ENCODE peak calls at places on chromosomes 2 and 18, in six cellular contexts. Y is HCT116, A is right atrium auricular region, E is cardiac fibroblast, J is A549, N is B cell. D is an unnamed sample.
A peak's percentile ranks its signal among the peaks of the same experiment; 100 is the strongest.

GRCh38 chr18:35005963-35006577 is 35.1 kb upstream of the MAPRE2 start:
- DNase-seq in Y (peak; percentile 71), A (no peak), E (peak; percentile 84), J (peak; percentile 42), N (peak; percentile 25), D (no peak)

GRCh38 chr2:120336749-120337148 is 9.2 kb upstream of the INHBB start:
- DNase-seq in Y (no peak), A (no peak), E (no peak), J (no peak), N (no peak), D (no peak)

GRCh38 chr2:222861411-222862067 is 703 bp downstream of the ACSL3 start:
- DNase-seq in Y (no peak), A (no peak), E (peak; percentile 39), J (no peak), N (peak; percentile 72), D (no peak)

GRCh38 chr2:231683292-231683898 is 24.9 kb upstream of the PTMA start:
- DNase-seq in Y (no peak), A (no peak), E (no peak), J (no peak), N (no peak), D (no peak)

GRCh38 chr2:76415821-76416220 is 705.1 kb upstream of the GCFC2 start:
- DNase-seq in Y (no peak), A (no peak), E (no peak), J (no peak), N (no peak), D (no peak)

GRCh38 chr2:43000242-43001054 is 208.1 kb upstream of the HAAO start:
- DNase-seq in Y (no peak), A (no peak), E (no peak), J (no peak), N (no peak), D (peak; percentile 47)

GRCh38 chr2:26861610-26862224 is 13.8 kb downstream of the DPYSL5 start:
- DNase-seq in Y (no peak), A (no peak), E (no peak), J (no peak), N (no peak), D (no peak)

GRCh38 chr18:39675358-39675757 is 2109.8 kb upstream of the CELF4 start:
- DNase-seq in Y (no peak), A (no peak), E (peak; percentile 72), J (no peak), N (no peak), D (no peak)

GRCh38 chr2:221285156-221285555 is 286.9 kb downstream of the EPHA4 start:
- DNase-seq in Y (no peak), A (no peak), E (no peak), J (no peak), N (no peak), D (no peak)

GRCh38 chr2:168611896-168612650 is 156.0 kb downstream of the CERS6 start:
- DNase-seq in Y (no peak), A (no peak), E (no peak), J (no peak), N (no peak), D (no peak)

GRCh38 chr2:191696001-191696400 is 18.1 kb downstream of the NABP1 start:
- DNase-seq in Y (no peak), A (no peak), E (peak; percentile 89), J (no peak), N (no peak), D (no peak)

GRCh38 chr2:227322530-227323190 is 2.4 kb upstream of the MFF start:
- DNase-seq in Y (no peak), A (no peak), E (no peak), J (no peak), N (no peak), D (no peak)

GRCh38 chr2:8893978-8894820 is 56.8 kb upstream of the KIDINS220 start:
- DNase-seq in Y (no peak), A (no peak), E (peak; percentile 7), J (no peak), N (no peak), D (no peak)
- TF ChIP-seq CTCF in Y (no peak), A (no peak), E (no peak), J (no peak), N (no peak), D (no peak)

GRCh38 chr18:8357320-8357719 is 251.9 kb upstream of the RAB12 start:
- DNase-seq in Y (no peak), A (no peak), E (no peak), J (no peak), N (no peak), D (no peak)
- TF ChIP-seq CTCF in Y (no peak), A (no peak), E (no peak), J (no peak), N (no peak), D (no peak)

GRCh38 chr2:64998658-64999061 is 9.5 kb downstream of the SLC1A4 start:
- DNase-seq in Y (no peak), A (no peak), E (peak; percentile 64), J (no peak), N (no peak), D (no peak)

GRCh38 chr2:64995041-64995440 is 5.8 kb downstream of the SLC1A4 start:
- DNase-seq in Y (no peak), A (no peak), E (no peak), J (no peak), N (no peak), D (no peak)

GRCh38 chr2:64999754-65000153 is 10.6 kb downstream of the SLC1A4 start:
- DNase-seq in Y (no peak), A (no peak), E (no peak), J (no peak), N (no peak), D (no peak)

GRCh38 chr2:65000619-65001018 is 11.4 kb downstream of the SLC1A4 start:
- DNase-seq in Y (no peak), A (no peak), E (no peak), J (no peak), N (no peak), D (no peak)

DNA sequence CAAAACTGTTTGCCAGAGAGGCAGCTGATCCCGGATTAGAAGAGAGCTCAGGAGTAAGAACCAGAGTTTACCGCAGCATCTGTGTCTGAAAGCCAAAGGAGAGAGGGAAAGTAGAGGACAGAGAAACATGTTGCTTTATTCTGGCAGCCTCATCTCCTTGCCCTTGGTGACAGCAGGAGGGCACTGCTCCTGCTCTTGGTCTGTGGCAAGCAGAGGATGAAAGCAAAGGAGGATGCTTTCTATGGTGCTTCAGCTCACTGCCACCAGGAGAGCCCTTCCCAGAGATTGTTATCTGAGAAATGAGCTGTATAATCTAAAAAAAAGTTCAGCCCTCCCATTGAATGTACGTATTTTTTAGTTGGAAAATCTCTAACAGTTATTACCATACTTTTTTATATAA is 7.7 kb downstream of the SLC1A4 start:
- DNase-seq in Y (no peak), A (no peak), E (no peak), J (no peak), N (no peak), D (no peak)
- TF ChIP-seq CTCF in Y (no peak), A (no peak), E (no peak), J (no peak), N (no peak), D (peak; percentile 45)

DNA sequence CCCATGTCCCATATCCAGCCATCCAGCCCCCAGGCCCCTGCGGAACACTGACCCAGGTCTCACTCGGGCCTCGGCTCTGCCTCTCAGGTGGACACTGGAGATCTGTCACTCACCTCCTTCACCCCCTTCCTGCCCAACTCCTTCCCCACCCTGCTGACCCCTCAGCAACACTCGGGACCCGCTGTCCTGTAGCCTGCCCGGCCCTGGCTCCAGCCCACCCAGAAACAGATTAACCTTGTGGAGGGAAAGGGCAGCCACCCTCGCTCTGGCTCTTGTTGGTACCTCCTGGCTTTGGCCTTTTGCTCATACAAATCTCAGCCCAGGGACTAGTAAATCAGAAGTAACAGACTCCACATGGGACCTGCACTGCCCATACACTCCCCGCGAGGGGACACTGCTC is 29.8 kb upstream of the PRLH start:
- DNase-seq in Y (no peak), A (no peak), E (no peak), J (no peak), N (no peak), D (no peak)
- TF ChIP-seq CTCF in Y (no peak), A (no peak), E (no peak), J (no peak), N (no peak), D (no peak)

GRCh38 chr2:19346983-19347618 is 11.3 kb downstream of the OSR1 start:
- DNase-seq in Y (no peak), A (no peak), E (no peak), J (no peak), N (peak; percentile 33), D (no peak)
- TF ChIP-seq CTCF in Y (no peak), A (no peak), E (no peak), J (no peak), N (no peak), D (no peak)